ENCODE peak calls at places on chromosomes 16 and 17, in eight cellular contexts. One of them, this sample, is unnamed.
A peak's percentile ranks its signal among the peaks of the same experiment; 100 is the strongest.

GRCh38 chr17:72506773-72507172 is 386.0 kb downstream of the SOX9 start:
- DNase-seq in mesenchymal stem cell: no peak
- DNase-seq in hepatocyte: no peak
- DNase-seq in CD4-positive, CD25-positive, alpha-beta regulatory T cell: no peak
- DNase-seq in AG04450: no peak
- DNase-seq in CD8-positive, alpha-beta T cell: no peak
- DNase-seq in AG09309: no peak
- DNase-seq in mesendoderm: no peak
- DNase-seq in this sample: no peak

GRCh38 chr16:48956620-48957019 is 325.0 kb downstream of the CBLN1 start:
- DNase-seq in AG04450: no peak
- DNase-seq in mesendoderm: no peak
- DNase-seq in mesenchymal stem cell: no peak
- DNase-seq in hepatocyte: no peak
- DNase-seq in CD4-positive, CD25-positive, alpha-beta regulatory T cell: no peak
- DNase-seq in CD8-positive, alpha-beta T cell: no peak
- DNase-seq in AG09309: no peak
- DNase-seq in this sample: no peak

GRCh38 chr17:14670861-14671260 is 370.0 kb downstream of the HS3ST3B1 start:
- DNase-seq in mesenchymal stem cell: no peak
- DNase-seq in mesendoderm: no peak
- DNase-seq in hepatocyte: no peak
- DNase-seq in AG04450: no peak
- DNase-seq in CD4-positive, CD25-positive, alpha-beta regulatory T cell: no peak
- DNase-seq in CD8-positive, alpha-beta T cell: no peak
- DNase-seq in AG09309: no peak
- DNase-seq in this sample: no peak

GRCh38 chr17:38800237-38800760 is 943 bp upstream of the PIP4K2B start:
- DNase-seq in CD4-positive, CD25-positive, alpha-beta regulatory T cell: no peak
- DNase-seq in AG04450: no peak
- DNase-seq in hepatocyte: no peak
- DNase-seq in AG09309: no peak
- DNase-seq in mesendoderm: no peak
- DNase-seq in CD8-positive, alpha-beta T cell: no peak
- DNase-seq in mesenchymal stem cell: peak; percentile 6
- DNase-seq in this sample: no peak

GRCh38 chr17:75707096-75707720 is 14.1 kb upstream of the ITGB4 start:
- DNase-seq in hepatocyte: no peak
- DNase-seq in CD4-positive, CD25-positive, alpha-beta regulatory T cell: no peak
- DNase-seq in AG04450: no peak
- DNase-seq in AG09309: no peak
- DNase-seq in CD8-positive, alpha-beta T cell: no peak
- DNase-seq in mesenchymal stem cell: no peak
- DNase-seq in mesendoderm: no peak
- DNase-seq in this sample: no peak

GRCh38 chr17:76273435-76273921 is 8.3 kb downstream of the UBALD2 start:
- DNase-seq in CD4-positive, CD25-positive, alpha-beta regulatory T cell: no peak
- DNase-seq in mesenchymal stem cell: peak; percentile 46
- DNase-seq in CD8-positive, alpha-beta T cell: no peak
- DNase-seq in hepatocyte: no peak
- DNase-seq in mesendoderm: no peak
- DNase-seq in AG04450: no peak
- DNase-seq in AG09309: no peak
- DNase-seq in this sample: no peak

GRCh38 chr16:77833906-77834599 is 45.7 kb downstream of the VAT1L start:
- DNase-seq in AG09309: peak; percentile 57
- DNase-seq in mesenchymal stem cell: peak; percentile 78
- DNase-seq in CD4-positive, CD25-positive, alpha-beta regulatory T cell: no peak
- DNase-seq in hepatocyte: no peak
- DNase-seq in CD8-positive, alpha-beta T cell: no peak
- DNase-seq in mesendoderm: peak; percentile 99
- DNase-seq in AG04450: peak; percentile 54
- DNase-seq in this sample: peak; percentile 24

GRCh38 chr17:21177854-21178600 is 35.9 kb downstream of the TMEM11 start:
- DNase-seq in CD8-positive, alpha-beta T cell: no peak
- DNase-seq in hepatocyte: no peak
- DNase-seq in mesenchymal stem cell: no peak
- DNase-seq in AG09309: no peak
- DNase-seq in mesendoderm: no peak
- DNase-seq in CD4-positive, CD25-positive, alpha-beta regulatory T cell: no peak
- DNase-seq in AG04450: no peak
- DNase-seq in this sample: no peak

GRCh38 chr16:12095275-12096161 is 119.0 kb downstream of the SNX29 start:
- DNase-seq in CD4-positive, CD25-positive, alpha-beta regulatory T cell: peak; percentile 37
- DNase-seq in AG09309: no peak
- DNase-seq in mesendoderm: peak; percentile 58
- DNase-seq in AG04450: peak; percentile 30
- DNase-seq in CD8-positive, alpha-beta T cell: peak; percentile 72
- DNase-seq in hepatocyte: peak; percentile 82
- DNase-seq in mesenchymal stem cell: peak; percentile 69
- DNase-seq in this sample: peak; percentile 64

GRCh38 chr17:49898547-49899490 is 51.0 kb upstream of the TAC4 start:
- DNase-seq in mesenchymal stem cell: no peak
- DNase-seq in mesendoderm: peak; percentile 88
- DNase-seq in hepatocyte: peak; percentile 37
- DNase-seq in CD8-positive, alpha-beta T cell: no peak
- DNase-seq in AG09309: no peak
- DNase-seq in AG04450: no peak
- DNase-seq in CD4-positive, CD25-positive, alpha-beta regulatory T cell: no peak
- DNase-seq in this sample: no peak

GRCh38 chr17:36807496-36808180 is 129.6 kb upstream of the LHX1 start:
- DNase-seq in AG04450: no peak
- DNase-seq in hepatocyte: no peak
- DNase-seq in CD8-positive, alpha-beta T cell: no peak
- DNase-seq in AG09309: no peak
- DNase-seq in mesenchymal stem cell: no peak
- DNase-seq in CD4-positive, CD25-positive, alpha-beta regulatory T cell: no peak
- DNase-seq in mesendoderm: peak; percentile 19
- DNase-seq in this sample: no peak
- H3K4me3 ChIP-seq in AG04450: no peak overlapping the region
- H3K4me3 ChIP-seq in hepatocyte: no peak overlapping the region
- H3K4me3 ChIP-seq in CD8-positive, alpha-beta T cell: no peak overlapping the region
- H3K4me3 ChIP-seq in AG09309: no peak overlapping the region
- H3K4me3 ChIP-seq in mesenchymal stem cell: no peak overlapping the region
- H3K4me3 ChIP-seq in CD4-positive, CD25-positive, alpha-beta regulatory T cell: no peak overlapping the region
- H3K4me3 ChIP-seq in mesendoderm: peak overlapping the region; percentile 18
- H3K4me3 ChIP-seq in this sample: no peak overlapping the region

DNA sequence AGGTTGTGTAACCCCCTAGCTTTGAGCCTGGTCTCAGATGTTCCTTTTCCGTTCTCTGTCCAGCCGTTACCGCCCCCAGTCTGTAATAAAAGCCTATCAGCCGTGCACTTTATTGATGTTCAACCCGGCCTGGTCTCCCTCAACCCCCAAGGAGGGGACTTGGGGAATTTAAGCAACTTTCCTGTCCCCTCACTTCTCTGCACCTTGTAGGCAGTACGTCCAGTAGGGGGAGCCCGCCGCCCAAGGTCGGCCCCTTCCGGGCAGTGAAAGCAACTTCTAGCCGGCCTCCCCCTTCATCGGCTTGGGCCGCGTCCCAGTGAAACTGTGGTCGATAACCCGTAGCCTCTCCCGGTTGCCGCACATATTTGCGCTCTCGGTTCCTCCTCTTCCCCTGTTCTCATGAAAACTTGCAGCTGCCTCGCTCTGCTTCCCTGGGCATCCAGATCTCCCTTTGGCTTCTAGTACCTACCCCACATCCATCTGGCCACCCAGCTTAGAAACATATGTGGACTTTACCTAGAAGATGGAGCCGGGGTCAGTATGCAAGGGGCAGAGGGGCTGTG is 7.9 kb downstream of the PNPO start:
- DNase-seq in CD8-positive, alpha-beta T cell: peak; percentile 86
- DNase-seq in hepatocyte: peak; percentile 94
- DNase-seq in CD4-positive, CD25-positive, alpha-beta regulatory T cell: peak; percentile 72
- DNase-seq in AG09309: peak; percentile 47
- DNase-seq in mesendoderm: peak; percentile 88
- DNase-seq in mesenchymal stem cell: peak; percentile 81
- DNase-seq in AG04450: peak; percentile 63
- DNase-seq in this sample: peak; percentile 85
- H3K4me3 ChIP-seq in CD8-positive, alpha-beta T cell: peak overlapping the region; percentile 26
- H3K4me3 ChIP-seq in hepatocyte: no peak overlapping the region
- H3K4me3 ChIP-seq in CD4-positive, CD25-positive, alpha-beta regulatory T cell: peak overlapping the region; percentile 68
- H3K4me3 ChIP-seq in AG09309: peak overlapping the region; percentile 4
- H3K4me3 ChIP-seq in mesendoderm: no peak overlapping the region
- H3K4me3 ChIP-seq in mesenchymal stem cell: no peak overlapping the region
- H3K4me3 ChIP-seq in AG04450: peak overlapping the region; percentile 39
- H3K4me3 ChIP-seq in this sample: no peak overlapping the region

GRCh38 chr17:7024402-7024785 is 1.5 kb downstream of the BCL6B start:
- DNase-seq in CD8-positive, alpha-beta T cell: no peak
- DNase-seq in CD4-positive, CD25-positive, alpha-beta regulatory T cell: no peak
- DNase-seq in mesendoderm: no peak
- DNase-seq in AG04450: no peak
- DNase-seq in mesenchymal stem cell: no peak
- DNase-seq in AG09309: no peak
- DNase-seq in hepatocyte: no peak
- DNase-seq in this sample: no peak
- H3K4me3 ChIP-seq in CD8-positive, alpha-beta T cell: no peak overlapping the region
- H3K4me3 ChIP-seq in CD4-positive, CD25-positive, alpha-beta regulatory T cell: no peak overlapping the region
- H3K4me3 ChIP-seq in mesendoderm: no peak overlapping the region
- H3K4me3 ChIP-seq in AG04450: no peak overlapping the region
- H3K4me3 ChIP-seq in mesenchymal stem cell: no peak overlapping the region
- H3K4me3 ChIP-seq in AG09309: no peak overlapping the region
- H3K4me3 ChIP-seq in hepatocyte: no peak overlapping the region
- H3K4me3 ChIP-seq in this sample: no peak overlapping the region

GRCh38 chr17:1011760-1012735 is 15.1 kb downstream of the TIMM22 start:
- DNase-seq in AG09309: no peak
- DNase-seq in AG04450: no peak
- DNase-seq in hepatocyte: no peak
- DNase-seq in mesenchymal stem cell: no peak
- DNase-seq in mesendoderm: no peak
- DNase-seq in CD8-positive, alpha-beta T cell: no peak
- DNase-seq in CD4-positive, CD25-positive, alpha-beta regulatory T cell: no peak
- DNase-seq in this sample: no peak
- H3K4me3 ChIP-seq in AG09309: no peak overlapping the region
- H3K4me3 ChIP-seq in AG04450: no peak overlapping the region
- H3K4me3 ChIP-seq in hepatocyte: no peak overlapping the region
- H3K4me3 ChIP-seq in mesenchymal stem cell: no peak overlapping the region
- H3K4me3 ChIP-seq in mesendoderm: no peak overlapping the region
- H3K4me3 ChIP-seq in CD8-positive, alpha-beta T cell: no peak overlapping the region
- H3K4me3 ChIP-seq in CD4-positive, CD25-positive, alpha-beta regulatory T cell: no peak overlapping the region
- H3K4me3 ChIP-seq in this sample: no peak overlapping the region

DNA sequence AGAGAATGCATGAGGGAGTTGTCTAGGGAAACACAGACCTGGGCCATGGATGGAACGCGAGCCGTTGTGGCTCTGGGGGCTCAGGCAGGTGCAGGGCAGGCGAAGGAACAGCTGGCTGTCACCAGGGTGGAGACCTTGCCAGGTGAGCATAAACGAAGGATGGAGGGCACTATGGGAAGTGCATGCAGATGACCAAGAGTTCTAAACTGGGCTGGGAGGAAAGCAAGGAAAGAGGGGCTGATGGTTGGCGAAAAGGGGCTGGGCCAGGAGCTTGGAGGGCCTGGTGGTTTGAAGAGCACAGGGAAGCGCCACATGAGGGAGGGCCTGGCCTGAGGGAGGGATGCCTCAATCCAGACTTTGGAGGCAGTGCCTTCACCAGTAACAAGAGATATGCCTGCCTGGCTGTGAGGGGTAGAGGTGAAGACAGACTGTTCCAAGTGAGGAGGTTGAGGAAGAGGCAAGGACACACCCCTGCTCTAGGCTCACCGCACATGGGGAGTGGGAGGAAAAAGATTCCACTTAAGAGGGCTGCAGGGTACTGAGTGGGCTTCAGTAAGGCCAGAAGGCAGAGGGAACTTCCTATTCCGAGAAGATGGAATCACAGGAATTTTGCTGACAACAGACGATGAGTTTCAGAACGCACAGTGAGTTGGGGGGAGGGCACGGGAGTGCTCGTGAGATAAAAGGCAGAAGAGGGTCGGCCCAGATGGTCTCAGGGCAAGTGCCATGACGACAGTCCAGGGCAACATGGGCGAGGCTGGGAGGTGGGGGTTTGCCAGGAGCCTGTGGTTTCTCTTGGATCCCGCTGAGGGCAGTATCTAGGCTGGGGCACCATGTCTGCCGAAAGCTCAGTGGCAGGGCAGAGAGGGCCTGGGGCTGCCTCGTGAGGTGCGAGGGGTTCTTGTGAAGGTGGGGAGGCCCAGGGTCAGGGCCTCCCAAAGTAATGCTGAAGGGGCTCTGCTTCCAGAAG is 20.6 kb downstream of the B9D1 start:
- DNase-seq in CD4-positive, CD25-positive, alpha-beta regulatory T cell: no peak
- DNase-seq in mesendoderm: peak; percentile 56
- DNase-seq in mesenchymal stem cell: peak; percentile 50
- DNase-seq in AG09309: no peak
- DNase-seq in CD8-positive, alpha-beta T cell: no peak
- DNase-seq in hepatocyte: no peak
- DNase-seq in AG04450: no peak
- DNase-seq in this sample: no peak
- H3K4me3 ChIP-seq in CD4-positive, CD25-positive, alpha-beta regulatory T cell: no peak overlapping the region
- H3K4me3 ChIP-seq in mesendoderm: no peak overlapping the region
- H3K4me3 ChIP-seq in mesenchymal stem cell: no peak overlapping the region
- H3K4me3 ChIP-seq in AG09309: no peak overlapping the region
- H3K4me3 ChIP-seq in CD8-positive, alpha-beta T cell: no peak overlapping the region
- H3K4me3 ChIP-seq in hepatocyte: no peak overlapping the region
- H3K4me3 ChIP-seq in AG04450: no peak overlapping the region
- H3K4me3 ChIP-seq in this sample: no peak overlapping the region

GRCh38 chr17:77853208-77853977 is 105.1 kb upstream of the TNRC6C start:
- DNase-seq in mesendoderm: no peak
- DNase-seq in mesenchymal stem cell: no peak
- DNase-seq in CD8-positive, alpha-beta T cell: no peak
- DNase-seq in hepatocyte: no peak
- DNase-seq in CD4-positive, CD25-positive, alpha-beta regulatory T cell: no peak
- DNase-seq in AG09309: no peak
- DNase-seq in AG04450: no peak
- DNase-seq in this sample: no peak

GRCh38 chr17:77854083-77854758 is 104.3 kb upstream of the TNRC6C start:
- DNase-seq in CD4-positive, CD25-positive, alpha-beta regulatory T cell: no peak
- DNase-seq in mesendoderm: no peak
- DNase-seq in hepatocyte: no peak
- DNase-seq in CD8-positive, alpha-beta T cell: no peak
- DNase-seq in AG09309: no peak
- DNase-seq in AG04450: no peak
- DNase-seq in mesenchymal stem cell: no peak
- DNase-seq in this sample: no peak

GRCh38 chr17:77852666-77853207 is 105.8 kb upstream of the TNRC6C start:
- DNase-seq in CD4-positive, CD25-positive, alpha-beta regulatory T cell: no peak
- DNase-seq in AG04450: no peak
- DNase-seq in AG09309: no peak
- DNase-seq in mesendoderm: no peak
- DNase-seq in mesenchymal stem cell: no peak
- DNase-seq in hepatocyte: no peak
- DNase-seq in CD8-positive, alpha-beta T cell: no peak
- DNase-seq in this sample: no peak

GRCh38 chr17:77849203-77849602 is 109.3 kb upstream of the TNRC6C start:
- DNase-seq in AG04450: no peak
- DNase-seq in AG09309: no peak
- DNase-seq in mesendoderm: no peak
- DNase-seq in CD8-positive, alpha-beta T cell: no peak
- DNase-seq in mesenchymal stem cell: no peak
- DNase-seq in CD4-positive, CD25-positive, alpha-beta regulatory T cell: no peak
- DNase-seq in hepatocyte: no peak
- DNase-seq in this sample: no peak

GRCh38 chr17:77851921-77852320 is 106.6 kb upstream of the TNRC6C start:
- DNase-seq in hepatocyte: no peak
- DNase-seq in CD8-positive, alpha-beta T cell: no peak
- DNase-seq in mesendoderm: no peak
- DNase-seq in AG04450: no peak
- DNase-seq in mesenchymal stem cell: no peak
- DNase-seq in CD4-positive, CD25-positive, alpha-beta regulatory T cell: no peak
- DNase-seq in AG09309: no peak
- DNase-seq in this sample: no peak
- H3K4me3 ChIP-seq in hepatocyte: no peak overlapping the region
- H3K4me3 ChIP-seq in CD8-positive, alpha-beta T cell: no peak overlapping the region
- H3K4me3 ChIP-seq in mesendoderm: no peak overlapping the region
- H3K4me3 ChIP-seq in AG04450: no peak overlapping the region
- H3K4me3 ChIP-seq in mesenchymal stem cell: no peak overlapping the region
- H3K4me3 ChIP-seq in CD4-positive, CD25-positive, alpha-beta regulatory T cell: no peak overlapping the region
- H3K4me3 ChIP-seq in AG09309: no peak overlapping the region
- H3K4me3 ChIP-seq in this sample: no peak overlapping the region

This sample was measured in NB4.